ENCODE peak calls at places on chromosomes 1 and 21, in seven cellular contexts. M, O, T, I, W, L and B are unnamed samples.

GRCh38 chr1:21189906-21190500 is 13.3 kb upstream of the EIF4G3 start:
- DNase-seq in W (no peak), M (no peak), O (no peak), T (no peak), L (no peak), I (no peak), B (no peak)

GRCh38 chr1:233518344-233518743 is 95.6 kb upstream of the KCNK1 start:
- DNase-seq in M (peak), L (peak), T (peak), W (peak), O (peak), I (peak), B (peak)

GRCh38 chr1:224495861-224496260 is 61.3 kb upstream of the WDR26 start:
- DNase-seq in M (peak), I (no peak), O (no peak), T (no peak), L (no peak), W (no peak), B (no peak)

GRCh38 chr1:240413732-240414131 is 198.2 kb downstream of the GREM2 start:
- DNase-seq in W (no peak), M (peak), O (no peak), T (no peak), L (no peak), I (no peak), B (no peak)

GRCh38 chr1:3501856-3502665 is 47.6 kb downstream of the ARHGEF16 start:
- DNase-seq in T (peak), L (no peak), O (peak), I (peak), M (peak), W (peak), B (peak)

GRCh38 chr1:119646521-119647227 is 1.4 kb downstream of the ZNF697 start:
- DNase-seq in O (peak), M (peak), T (peak), L (no peak), W (no peak), I (no peak), B (peak)

GRCh38 chr1:64000021-64000420 is 203.4 kb upstream of the UBE2U start:
- DNase-seq in T (peak), I (no peak), W (peak), L (no peak), M (peak), O (no peak), B (no peak)

GRCh38 chr1:62849031-62849430 is 65.1 kb downstream of the ATG4C start:
- DNase-seq in M (no peak), L (no peak), T (peak), I (peak), W (peak), O (peak), B (no peak)

GRCh38 chr1:59178339-59178744 is 118.6 kb upstream of the FGGY start:
- DNase-seq in O (no peak), I (no peak), L (no peak), T (no peak), M (peak), W (no peak), B (peak)

GRCh38 chr1:11138952-11139351 is 39.3 kb upstream of the EXOSC10 start:
- DNase-seq in I (no peak), W (no peak), O (no peak), M (peak), T (peak), L (no peak), B (no peak)

GRCh38 chr1:159428536-159428935 is 3.5 kb upstream of the OR10J4 start:
- DNase-seq in O (no peak), W (no peak), I (no peak), M (peak), L (no peak), T (no peak), B (no peak)

GRCh38 chr1:172719066-172719627 is 60.2 kb downstream of the FASLG start:
- DNase-seq in I (no peak), W (no peak), O (no peak), M (peak), T (peak), L (no peak), B (no peak)

GRCh38 chr1:220511183-220511582 is 16.8 kb upstream of the MARK1 start:
- DNase-seq in I (no peak), L (no peak), M (peak), O (no peak), W (no peak), T (peak), B (no peak)

GRCh38 chr1:163399976-163400375 is 78.2 kb downstream of the NUF2 start:
- DNase-seq in O (peak), M (no peak), I (no peak), T (no peak), W (peak), L (no peak), B (no peak)

DNA sequence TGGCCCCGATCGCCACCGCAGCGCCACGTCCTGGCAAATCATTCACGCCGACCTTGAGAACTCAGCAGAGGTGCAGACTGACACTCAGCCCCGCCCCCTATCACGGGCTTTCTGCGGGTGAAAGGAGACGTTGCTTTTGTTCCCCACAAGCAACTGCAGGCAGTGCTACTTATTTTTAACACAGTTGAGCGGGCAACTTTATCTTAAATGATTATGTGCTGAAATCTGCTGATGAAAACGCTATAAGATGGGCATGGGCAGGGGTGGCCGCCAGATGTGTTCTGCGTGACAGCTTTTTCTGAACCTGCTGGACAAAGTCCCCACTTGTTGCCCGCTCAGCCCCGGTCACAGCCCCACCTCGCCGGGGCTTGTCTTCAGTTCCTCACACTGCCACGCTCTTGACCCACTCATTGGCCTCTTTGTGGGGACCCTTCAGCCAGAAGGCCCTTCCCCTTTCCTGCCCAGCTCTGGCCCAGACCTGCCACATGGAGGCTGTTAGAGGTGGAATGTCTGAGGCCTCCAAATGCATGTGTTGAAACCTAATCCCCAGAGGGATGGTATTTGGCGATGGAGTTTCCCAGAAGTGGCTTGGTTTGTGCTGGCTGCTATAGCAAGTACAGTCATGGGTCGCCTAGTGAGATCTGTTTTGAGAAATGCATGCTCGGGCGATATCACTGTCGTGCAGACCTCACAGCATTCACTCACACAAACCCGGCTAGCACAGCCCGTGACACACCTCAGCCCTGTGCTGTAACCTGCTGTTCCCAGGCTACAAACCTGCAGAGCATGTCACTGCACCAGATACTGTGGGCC is 15.7 kb upstream of the PDXK start:
- DNase-seq in W (peak), T (no peak), M (peak), O (peak), I (no peak), L (peak), B (peak)
- TF ChIP-seq EZH2phosphoT487 in W (no peak), T (no peak), M (no peak), O (no peak), I (no peak), L (no peak), B (no peak)

DNA sequence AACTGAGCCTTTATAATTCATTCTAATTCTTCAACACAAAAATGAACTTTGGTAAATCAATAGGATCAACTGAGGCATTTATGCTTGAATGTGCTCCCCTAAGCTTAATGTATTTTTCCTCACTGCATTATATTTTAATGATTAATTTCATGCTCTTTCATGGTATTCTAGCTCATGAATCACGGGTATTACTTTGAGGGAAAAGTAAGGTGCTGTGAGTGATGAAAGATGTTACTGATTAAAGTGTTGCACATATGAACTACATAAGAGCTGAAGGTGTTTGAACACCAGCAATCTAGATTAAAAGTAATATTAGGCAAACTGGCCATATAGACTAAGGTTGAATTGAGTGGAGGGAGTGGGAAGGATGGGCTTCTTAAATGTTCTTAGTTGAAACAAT is 1.9 kb downstream of the DPYD start:
- DNase-seq in M (no peak), W (no peak), L (no peak), I (no peak), O (no peak), T (no peak), B (no peak)
- H3K4me3 ChIP-seq in M (peak), W (no peak), L (peak), I (no peak), O (no peak), T (peak), B (no peak)

GRCh38 chr1:91804546-91805023 is 81.4 kb downstream of the TGFBR3 start:
- DNase-seq in I (no peak), W (no peak), L (no peak), M (no peak), O (no peak), T (peak), B (no peak)

GRCh38 chr1:91805343-91805801 is 80.6 kb downstream of the TGFBR3 start:
- DNase-seq in T (no peak), L (no peak), W (no peak), I (no peak), O (no peak), M (no peak), B (no peak)

GRCh38 chr1:91806146-91806545 is 79.8 kb downstream of the TGFBR3 start:
- DNase-seq in W (no peak), O (no peak), L (no peak), I (no peak), T (no peak), M (no peak), B (no peak)

GRCh38 chr1:91803133-91803532 is 82.8 kb downstream of the TGFBR3 start:
- DNase-seq in T (no peak), W (no peak), M (peak), L (no peak), I (no peak), O (no peak), B (no peak)

GRCh38 chr1:91803847-91804545 is 82.0 kb downstream of the TGFBR3 start:
- DNase-seq in L (peak), I (peak), W (no peak), M (peak), O (no peak), T (peak), B (no peak)
- TF ChIP-seq EZH2phosphoT487 in L (no peak), I (no peak), W (no peak), M (no peak), O (no peak), T (no peak), B (no peak)

GRCh38 chr1:236122176-236122575 is 20.2 kb upstream of the GPR137B start:
- DNase-seq in W (no peak), I (no peak), T (no peak), L (no peak), O (no peak), M (no peak), B (no peak)

GRCh38 chr1:236119935-236120484 is 22.3 kb upstream of the GPR137B start:
- DNase-seq in L (no peak), I (no peak), M (no peak), O (no peak), W (no peak), T (no peak), B (no peak)

GRCh38 chr1:236117710-236118109 is 24.6 kb upstream of the GPR137B start:
- DNase-seq in M (no peak), T (no peak), W (no peak), I (no peak), O (no peak), L (no peak), B (no peak)

GRCh38 chr1:236123563-236123962 is 18.8 kb upstream of the GPR137B start:
- DNase-seq in L (no peak), M (no peak), T (no peak), W (no peak), O (no peak), I (no peak), B (no peak)

DNA sequence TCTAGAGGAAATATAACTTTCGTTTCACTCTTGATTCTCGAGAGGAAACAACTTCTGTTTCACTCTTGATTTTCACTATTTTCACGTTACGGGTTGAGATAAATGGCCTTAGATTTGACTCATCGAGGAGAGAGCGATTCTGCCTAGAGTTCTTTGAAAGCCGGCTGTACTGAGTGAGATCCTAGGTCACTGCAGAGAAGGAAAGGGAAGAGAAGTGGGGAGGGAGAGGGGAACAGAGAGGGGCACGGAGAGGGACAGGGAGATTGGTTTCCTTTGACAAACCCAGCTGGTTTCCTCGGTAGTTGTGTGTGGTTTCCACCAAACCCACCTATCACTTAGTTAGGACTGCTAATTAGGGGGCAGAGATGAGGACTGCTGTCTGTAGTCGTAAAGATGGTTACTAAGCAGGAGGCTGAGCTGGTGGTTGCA is 21.6 kb upstream of the GPR137B start:
- DNase-seq in O (no peak), T (no peak), W (no peak), I (no peak), M (no peak), L (no peak), B (no peak)
- H3K4me3 ChIP-seq in O (no peak), T (no peak), W (no peak), I (no peak), M (no peak), L (no peak), B (no peak)

GRCh38 chr1:157415661-157416060 is 136.7 kb downstream of the FCRL5 start:
- DNase-seq in O (no peak), W (no peak), M (no peak), T (peak), I (no peak), L (no peak), B (no peak)
- TF ChIP-seq EZH2phosphoT487 in O (no peak), W (no peak), M (no peak), T (no peak), I (no peak), L (no peak), B (no peak)

GRCh38 chr21:36846624-36847023 is 119.8 kb downstream of the HLCS start:
- DNase-seq in L (no peak), I (no peak), W (no peak), O (peak), T (no peak), M (no peak), B (no peak)
- H3K4me3 ChIP-seq in L (no peak), I (no peak), W (no peak), O (no peak), T (no peak), M (peak), B (no peak)